ENCODE peak calls at places on chromosomes 16 and 17, in five cellular contexts. E, U, W, B and C are unnamed samples. For H3K9me3, the result is how much of the 10 kb centered on the place peaks cover.

GRCh38 chr17:67390646-67391480 is 13.8 kb downstream of the PITPNC1 start:
- DNase-seq in E (no peak), U (peak), W (peak), B (peak), C (no peak)

GRCh38 chr16:9447195-9447551 is 355.7 kb downstream of the HAPSTR1 start:
- DNase-seq in E (no peak), U (no peak), W (no peak), B (no peak), C (no peak)

GRCh38 chr17:78488867-78489634 is 88.1 kb downstream of the DNAH17 start:
- DNase-seq in E (no peak), U (no peak), W (no peak), B (no peak), C (no peak)

GRCh38 chr17:65604070-65604469 is 42.6 kb upstream of the AXIN2 start:
- DNase-seq in E (no peak), U (no peak), W (no peak), B (no peak), C (no peak)

GRCh38 chr17:46002311-46002972 is 3.4 kb downstream of the STH start:
- DNase-seq in E (peak), U (peak), W (peak), B (peak), C (peak)

GRCh38 chr17:71664867-71665266 is 456.0 kb upstream of the SOX9 start:
- DNase-seq in E (no peak), U (no peak), W (no peak), B (no peak), C (no peak)

GRCh38 chr16:17275076-17275732 is 195.6 kb downstream of the XYLT1 start:
- DNase-seq in E (no peak), U (no peak), W (peak), B (no peak), C (no peak)

GRCh38 chr16:71449020-71449419 is 7.2 kb upstream of the TLE7 start:
- DNase-seq in E (no peak), U (peak), W (no peak), B (no peak), C (no peak)

GRCh38 chr17:39867891-39868553 is at the start of gene ZPBP2:
- DNase-seq in E (no peak), U (no peak), W (no peak), B (no peak), C (peak)

GRCh38 chr17:78357687-78358537 is 2.0 kb downstream of the SOCS3 start:
- DNase-seq in E (no peak), U (no peak), W (no peak), B (no peak), C (no peak)

GRCh38 chr16:67708368-67708771 is 10.7 kb downstream of the GFOD2 start:
- DNase-seq in E (no peak), U (peak), W (no peak), B (no peak), C (no peak)

GRCh38 chr16:2968368-2968737 is 795 bp upstream of the PAQR4 start:
- DNase-seq in E (no peak), U (no peak), W (no peak), B (no peak), C (no peak)

GRCh38 chr17:55434721-55435120 is 13.1 kb upstream of the MMD start:
- DNase-seq in E (no peak), U (no peak), W (no peak), B (no peak), C (no peak)

GRCh38 chr16:24419709-24420108 is 119.7 kb upstream of the RBBP6 start:
- DNase-seq in E (no peak), U (no peak), W (no peak), B (no peak), C (no peak)

GRCh38 chr17:27199948-27200347 is 94.0 kb upstream of the WSB1 start:
- DNase-seq in E (no peak), U (peak), W (no peak), B (no peak), C (no peak)

GRCh38 chr17:49588726-49589555 is 13.3 kb downstream of the NXPH3 start:
- DNase-seq in E (no peak), U (peak), W (no peak), B (no peak), C (no peak)

GRCh38 chr17:44865921-44866320 is 18.2 kb downstream of the HIGD1B start:
- DNase-seq in E (no peak), U (no peak), W (no peak), B (no peak), C (no peak)

GRCh38 chr16:27568077-27568476 is 18.1 kb downstream of the KATNIP start:
- DNase-seq in E (no peak), U (no peak), W (peak), B (no peak), C (no peak)

GRCh38 chr17:45395569-45396415 is 36.9 kb downstream of the ARHGAP27 start:
- DNase-seq in E (no peak), U (no peak), W (no peak), B (no peak), C (no peak)

GRCh38 chr16:75000481-75001081 is 1.8 kb downstream of the ZNRF1 start:
- DNase-seq in E (no peak), U (no peak), W (no peak), B (no peak), C (no peak)

GRCh38 chr16:80604600-80605355 is 64.0 kb downstream of the DYNLRB2 start:
- DNase-seq in E (no peak), U (no peak), W (no peak), B (no peak), C (no peak)

GRCh38 chr16:64061621-64062020 is 1060.2 kb downstream of the CDH11 start:
- DNase-seq in E (no peak), U (no peak), W (no peak), B (no peak), C (no peak)

GRCh38 chr16:81633680-81634379 is 145.3 kb upstream of the PLCG2 start:
- DNase-seq in E (no peak), U (no peak), W (no peak), B (no peak), C (no peak)

GRCh38 chr16:84860383-84860782 is 40.6 kb downstream of the CRISPLD2 start:
- DNase-seq in E (no peak), U (no peak), W (no peak), B (no peak), C (no peak)

GRCh38 chr16:74107795-74108610 is 188.6 kb upstream of the PSMD7 start:
- DNase-seq in E (peak), U (peak), W (peak), B (no peak), C (no peak)

GRCh38 chr17:61161615-61162134 is 238.0 kb upstream of the TBX2 start:
- DNase-seq in E (no peak), U (no peak), W (no peak), B (no peak), C (no peak)

GRCh38 chr17:61167050-61167449 is 232.6 kb upstream of the TBX2 start:
- DNase-seq in E (no peak), U (no peak), W (no peak), B (no peak), C (no peak)

GRCh38 chr17:61160789-61161440 is 238.7 kb upstream of the TBX2 start:
- DNase-seq in E (no peak), U (peak), W (no peak), B (no peak), C (no peak)

GRCh38 chr17:61168506-61168905 is 231.1 kb upstream of the TBX2 start:
- DNase-seq in E (no peak), U (peak), W (no peak), B (no peak), C (no peak)

GRCh38 chr17:61164517-61164916 is 235.1 kb upstream of the TBX2 start:
- DNase-seq in E (no peak), U (no peak), W (no peak), B (no peak), C (no peak)
- H3K9me3 ChIP-seq in E (under half), U (under half), W (under half), B (under half), C (under half)

DNA sequence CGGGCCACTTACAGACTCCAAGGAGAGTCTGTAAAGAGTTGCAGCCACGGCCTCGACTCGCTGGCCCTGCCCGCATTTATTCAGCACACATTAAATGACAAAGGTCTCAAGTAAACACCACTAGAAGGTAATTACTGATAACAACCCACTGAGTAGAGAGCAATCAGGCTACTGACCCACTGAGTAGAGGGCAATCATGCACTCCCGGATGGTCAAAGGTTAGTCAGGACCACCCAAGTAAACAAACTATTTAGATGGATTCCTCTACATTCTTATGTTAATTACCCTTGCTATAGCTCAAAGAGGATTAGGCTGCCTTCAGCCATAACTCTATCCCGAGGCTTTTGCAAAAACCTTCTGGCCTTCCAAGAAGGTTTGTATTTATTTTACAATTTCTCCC is 30.7 kb upstream of the ZNF267 start:
- DNase-seq in E (no peak), U (no peak), W (no peak), B (no peak), C (no peak)
- H3K9me3 ChIP-seq in E (under half), U (under half), W (under half), B (under half), C (under half)

DNA sequence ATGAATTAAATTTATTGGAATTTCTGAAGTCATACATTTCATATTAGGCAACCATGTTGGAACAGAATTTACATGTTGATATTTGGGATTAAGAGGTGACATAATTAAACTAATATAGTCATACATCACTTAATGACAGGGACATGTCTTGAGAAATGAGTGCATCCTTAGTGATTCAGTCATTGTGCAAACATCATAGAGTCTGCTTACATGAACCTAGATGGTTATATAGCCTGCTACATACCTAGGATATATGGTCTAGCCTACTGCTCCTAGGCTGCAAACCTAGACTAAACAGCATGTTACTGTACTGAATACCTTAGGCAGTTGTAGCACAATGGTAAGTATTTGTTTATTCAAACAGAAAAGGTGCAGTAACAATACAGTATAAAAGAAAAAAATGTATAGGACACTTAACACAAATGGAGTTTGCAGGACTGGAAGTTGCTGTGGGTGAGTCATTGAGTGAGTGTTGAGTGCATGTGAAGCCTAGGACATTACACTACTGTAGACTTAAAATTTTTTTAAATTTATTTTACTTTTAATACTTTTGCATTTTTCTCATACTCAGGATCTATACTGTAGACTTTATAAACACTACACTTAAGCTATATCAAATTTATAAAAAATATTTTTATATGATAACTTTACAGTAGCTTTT is 85.6 kb downstream of the OMG start:
- DNase-seq in E (no peak), U (no peak), W (no peak), B (no peak), C (no peak)
- H3K9me3 ChIP-seq in E (under half), U (under half), W (under half), B (under half), C (under half)

GRCh38 chr16:35637683-35638082 is 2178.3 kb downstream of the TP53TG3F start:
- DNase-seq in E (no peak), U (no peak), W (no peak), B (no peak), C (no peak)

GRCh38 chr16:35639233-35640205 is 2180.1 kb downstream of the TP53TG3F start:
- DNase-seq in E (no peak), U (no peak), W (no peak), B (no peak), C (no peak)

GRCh38 chr16:35636831-35637230 is 2177.4 kb downstream of the TP53TG3F start:
- DNase-seq in E (no peak), U (no peak), W (no peak), B (no peak), C (no peak)

GRCh38 chr16:35642322-35642835 is 2183.0 kb downstream of the TP53TG3F start:
- DNase-seq in E (no peak), U (no peak), W (no peak), B (no peak), C (no peak)
- H3K9me3 ChIP-seq in E (half or more), U (under half), W (under half), B (half or more), C (under half)

DNA sequence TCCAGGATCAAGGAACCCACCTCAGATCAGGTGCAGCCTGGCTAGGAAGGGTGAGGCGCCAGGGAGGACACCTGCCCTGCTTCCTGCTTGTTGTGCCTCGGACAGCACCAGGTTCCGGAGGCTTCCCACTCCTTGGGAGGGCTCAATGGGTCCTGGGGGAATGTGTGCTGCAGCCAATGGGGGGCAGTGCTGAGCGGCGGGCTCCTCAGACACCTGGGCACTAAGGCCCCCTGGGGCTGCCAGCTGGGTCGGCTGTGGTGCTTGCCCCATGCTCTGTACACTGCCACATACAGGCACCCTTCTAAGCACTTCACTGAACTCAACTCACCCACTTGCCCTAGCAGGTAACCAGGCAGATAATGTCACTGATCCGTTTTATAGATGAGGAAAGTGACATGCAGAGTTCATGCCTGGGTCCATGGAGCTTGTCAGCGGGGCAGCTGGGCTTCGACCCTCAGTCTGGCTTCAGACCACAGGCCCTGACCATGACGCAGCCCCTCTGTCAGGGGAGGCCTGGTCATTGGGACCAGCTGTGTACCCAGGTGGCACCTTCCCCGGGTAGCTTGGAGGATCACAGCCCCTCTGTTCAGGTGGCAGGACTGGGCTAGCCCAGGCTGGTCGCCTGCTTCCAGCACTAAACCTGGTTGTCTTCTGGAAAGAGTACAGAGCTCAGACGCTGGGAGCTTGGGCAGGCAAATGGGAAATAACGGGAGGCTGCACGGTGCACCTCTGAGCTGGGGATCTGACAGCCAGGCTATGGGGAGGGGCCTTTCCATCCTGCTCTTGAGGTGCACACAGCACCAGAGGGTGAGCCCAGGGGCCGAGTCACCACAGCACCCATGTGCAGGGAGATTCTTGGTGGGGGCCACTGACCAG is 8.2 kb downstream of the FN3K start:
- DNase-seq in E (no peak), U (no peak), W (no peak), B (no peak), C (no peak)
- H3K9me3 ChIP-seq in E (under half), U (under half), W (under half), B (under half), C (under half)